ENCODE peak calls at places on chromosomes 5 and 9, in seven cellular contexts. K, J, H, E, B, A and M are unnamed samples.

GRCh38 chr5:97182571-97183099 is 412 bp downstream of the RIOK2 start:
- DNase-seq in J (no peak), E (no peak), B (peak), H (no peak), K (no peak), A (no peak), M (no peak)

GRCh38 chr5:30994926-30995325 is 198.6 kb upstream of the CDH6 start:
- DNase-seq in J (no peak), E (no peak), A (no peak), K (no peak), H (no peak), B (peak), M (no peak)

GRCh38 chr5:39076757-39077475 is 2.7 kb upstream of the RICTOR start:
- DNase-seq in E (no peak), H (no peak), K (no peak), A (no peak), J (no peak), B (no peak), M (no peak)

GRCh38 chr5:167261309-167262100 is 1029.9 kb upstream of the WWC1 start:
- DNase-seq in A (no peak), B (peak), E (no peak), H (no peak), K (no peak), J (no peak), M (no peak)

GRCh38 chr9:21901538-21901937 is 92.7 kb downstream of the CDKN2A start:
- DNase-seq in A (no peak), E (no peak), J (no peak), H (no peak), K (no peak), B (no peak), M (no peak)

GRCh38 chr9:94867281-94867841 is 140.9 kb downstream of the AOPEP start:
- DNase-seq in E (no peak), H (no peak), B (peak), J (no peak), A (no peak), K (no peak), M (no peak)

GRCh38 chr5:78562001-78562400 is 86.6 kb downstream of the LHFPL2 start:
- DNase-seq in B (no peak), H (no peak), A (no peak), J (no peak), E (no peak), K (no peak), M (no peak)

GRCh38 chr9:2576631-2577030 is 45.0 kb upstream of the VLDLR start:
- DNase-seq in H (no peak), J (no peak), E (no peak), K (no peak), B (peak), A (no peak), M (no peak)

GRCh38 chr9:111000202-111000601 is 38.1 kb downstream of the LPAR1 start:
- DNase-seq in H (no peak), B (no peak), J (no peak), K (no peak), E (no peak), A (no peak), M (no peak)

GRCh38 chr9:107276966-107277710 is 5.9 kb upstream of the RAD23B start:
- DNase-seq in B (no peak), H (no peak), K (no peak), A (no peak), E (no peak), J (no peak), M (no peak)

GRCh38 chr5:116766470-116766947 is 191.9 kb upstream of the SEMA6A start:
- DNase-seq in B (peak), A (no peak), E (no peak), H (no peak), J (no peak), K (no peak), M (no peak)

GRCh38 chr5:139795074-139796001 is at the start of gene PSD2:
- DNase-seq in A (no peak), J (no peak), H (peak), E (no peak), K (no peak), B (peak), M (no peak)

GRCh38 chr9:123954921-123955320 is 25.0 kb upstream of the DENND1A start:
- DNase-seq in H (no peak), B (no peak), K (no peak), J (no peak), A (no peak), E (no peak), M (no peak)

GRCh38 chr5:95619096-95619495 is 791 bp upstream of the GPR150 start:
- DNase-seq in A (no peak), H (no peak), B (no peak), E (no peak), K (no peak), J (no peak), M (no peak)

GRCh38 chr9:125233678-125234077 is 7.5 kb downstream of the HSPA5 start:
- DNase-seq in H (no peak), J (no peak), E (no peak), A (no peak), B (peak), K (no peak), M (no peak)

GRCh38 chr9:88567870-88568269 is 32.9 kb downstream of the NXNL2 start:
- DNase-seq in K (no peak), A (no peak), B (no peak), H (no peak), E (no peak), J (no peak), M (peak)

GRCh38 chr5:102910240-102911226 is 155.4 kb downstream of the PAM start:
- DNase-seq in B (peak), K (no peak), J (no peak), H (no peak), A (no peak), E (no peak), M (no peak)

GRCh38 chr5:111229126-111229525 is 4.9 kb downstream of the CAMK4 start:
- DNase-seq in A (no peak), J (no peak), E (no peak), H (no peak), B (no peak), K (no peak), M (no peak)

GRCh38 chr5:89300426-89300970 is 417.5 kb upstream of the MEF2C start:
- DNase-seq in J (no peak), B (no peak), H (no peak), A (no peak), E (no peak), K (no peak), M (no peak)